ENCODE peak calls at places on chromosomes 4 and X, in eight cellular contexts. One of them, this sample, is unnamed.

GRCh38 chr4:53281438-53281837 is 84.4 kb downstream of the SCFD2 start:
- DNase-seq in SK-N-SH: no peak
- DNase-seq in HepG2: no peak
- DNase-seq in neuronal stem cell: no peak
- DNase-seq in fibroblast of lung: peak; percentile 6
- DNase-seq in IMR-90: peak; percentile 67
- DNase-seq in mammary epithelial cell: no peak
- DNase-seq in endothelial cell of umbilical vein: no peak
- DNase-seq in this sample: no peak

GRCh38 chr4:119139822-119140252 is 4.2 kb downstream of the MYOZ2 start:
- DNase-seq in SK-N-SH: no peak
- DNase-seq in HepG2: no peak
- DNase-seq in neuronal stem cell: no peak
- DNase-seq in fibroblast of lung: no peak
- DNase-seq in IMR-90: no peak
- DNase-seq in mammary epithelial cell: no peak
- DNase-seq in endothelial cell of umbilical vein: peak; percentile 68
- DNase-seq in this sample: no peak

GRCh38 chr4:108113229-108113628 is 55.5 kb downstream of the LEF1 start:
- DNase-seq in SK-N-SH: no peak
- DNase-seq in HepG2: no peak
- DNase-seq in neuronal stem cell: no peak
- DNase-seq in fibroblast of lung: no peak
- DNase-seq in IMR-90: no peak
- DNase-seq in mammary epithelial cell: no peak
- DNase-seq in endothelial cell of umbilical vein: no peak
- DNase-seq in this sample: no peak

GRCh38 chrX:124217289-124218251 is 114.9 kb upstream of the TEX13D start:
- DNase-seq in SK-N-SH: no peak
- DNase-seq in HepG2: peak; percentile 66
- DNase-seq in neuronal stem cell: peak; percentile 53
- DNase-seq in fibroblast of lung: no peak
- DNase-seq in IMR-90: no peak
- DNase-seq in mammary epithelial cell: peak; percentile 83
- DNase-seq in endothelial cell of umbilical vein: no peak
- DNase-seq in this sample: no peak

GRCh38 chrX:147763131-147763530 is 148.6 kb upstream of the FMR1 start:
- DNase-seq in SK-N-SH: no peak
- DNase-seq in HepG2: no peak
- DNase-seq in neuronal stem cell: no peak
- DNase-seq in fibroblast of lung: no peak
- DNase-seq in IMR-90: no peak
- DNase-seq in mammary epithelial cell: no peak
- DNase-seq in endothelial cell of umbilical vein: no peak
- DNase-seq in this sample: no peak

GRCh38 chr4:113327513-113327912 is 278.1 kb downstream of the ANK2 start:
- DNase-seq in SK-N-SH: no peak
- DNase-seq in HepG2: no peak
- DNase-seq in neuronal stem cell: no peak
- DNase-seq in fibroblast of lung: peak; percentile 52
- DNase-seq in IMR-90: peak; percentile 19
- DNase-seq in mammary epithelial cell: no peak
- DNase-seq in endothelial cell of umbilical vein: no peak
- DNase-seq in this sample: peak; percentile 75

GRCh38 chrX:19630776-19631707 is 115.7 kb upstream of the MAP3K15 start:
- DNase-seq in SK-N-SH: no peak
- DNase-seq in HepG2: no peak
- DNase-seq in neuronal stem cell: no peak
- DNase-seq in fibroblast of lung: no peak
- DNase-seq in IMR-90: no peak
- DNase-seq in mammary epithelial cell: no peak
- DNase-seq in endothelial cell of umbilical vein: no peak
- DNase-seq in this sample: no peak

GRCh38 chrX:56233682-56234081 is 1.5 kb downstream of the KLF8 start:
- DNase-seq in SK-N-SH: no peak
- DNase-seq in HepG2: no peak
- DNase-seq in neuronal stem cell: no peak
- DNase-seq in fibroblast of lung: peak; percentile 41
- DNase-seq in IMR-90: no peak
- DNase-seq in mammary epithelial cell: peak; percentile 81
- DNase-seq in endothelial cell of umbilical vein: no peak
- DNase-seq in this sample: peak; percentile 50

GRCh38 chr4:26175905-26176304 is 144.9 kb upstream of the RBPJ start:
- DNase-seq in SK-N-SH: no peak
- DNase-seq in HepG2: no peak
- DNase-seq in neuronal stem cell: no peak
- DNase-seq in fibroblast of lung: no peak
- DNase-seq in IMR-90: no peak
- DNase-seq in mammary epithelial cell: no peak
- DNase-seq in endothelial cell of umbilical vein: no peak
- DNase-seq in this sample: no peak

GRCh38 chr4:165621983-165622382 is 243.2 kb downstream of the CPE start:
- DNase-seq in SK-N-SH: no peak
- DNase-seq in HepG2: no peak
- DNase-seq in neuronal stem cell: no peak
- DNase-seq in fibroblast of lung: no peak
- DNase-seq in IMR-90: no peak
- DNase-seq in mammary epithelial cell: peak; percentile 40
- DNase-seq in endothelial cell of umbilical vein: peak; percentile 87
- DNase-seq in this sample: no peak

GRCh38 chr4:93237526-93237925 is 591.0 kb upstream of the ATOH1 start:
- DNase-seq in SK-N-SH: no peak
- DNase-seq in HepG2: no peak
- DNase-seq in neuronal stem cell: no peak
- DNase-seq in fibroblast of lung: no peak
- DNase-seq in IMR-90: no peak
- DNase-seq in mammary epithelial cell: no peak
- DNase-seq in endothelial cell of umbilical vein: no peak
- DNase-seq in this sample: no peak

GRCh38 chr4:102466298-102466697 is 34.9 kb upstream of the NFKB1 start:
- DNase-seq in SK-N-SH: no peak
- DNase-seq in HepG2: no peak
- DNase-seq in neuronal stem cell: no peak
- DNase-seq in fibroblast of lung: peak; percentile 5
- DNase-seq in IMR-90: peak; percentile 7
- DNase-seq in mammary epithelial cell: peak; percentile 29
- DNase-seq in endothelial cell of umbilical vein: peak; percentile 84
- DNase-seq in this sample: no peak

GRCh38 chr4:176191974-176192373 is 3.4 kb downstream of the SPATA4 start:
- DNase-seq in SK-N-SH: peak; percentile 32
- DNase-seq in HepG2: no peak
- DNase-seq in neuronal stem cell: no peak
- DNase-seq in fibroblast of lung: peak; percentile 44
- DNase-seq in IMR-90: peak; percentile 43
- DNase-seq in mammary epithelial cell: no peak
- DNase-seq in endothelial cell of umbilical vein: peak; percentile 71
- DNase-seq in this sample: no peak

GRCh38 chrX:153074262-153074899 is 2.1 kb downstream of the PNMA6A start:
- DNase-seq in SK-N-SH: peak; percentile 16
- DNase-seq in HepG2: no peak
- DNase-seq in neuronal stem cell: no peak
- DNase-seq in fibroblast of lung: no peak
- DNase-seq in IMR-90: no peak
- DNase-seq in mammary epithelial cell: no peak
- DNase-seq in endothelial cell of umbilical vein: no peak
- DNase-seq in this sample: no peak

GRCh38 chr4:184826315-184827266 is 823 bp upstream of the ACSL1 start:
- DNase-seq in SK-N-SH: no peak
- DNase-seq in HepG2: no peak
- DNase-seq in neuronal stem cell: no peak
- DNase-seq in fibroblast of lung: no peak
- DNase-seq in IMR-90: peak; percentile 16
- DNase-seq in mammary epithelial cell: no peak
- DNase-seq in endothelial cell of umbilical vein: peak; percentile 36
- DNase-seq in this sample: no peak

GRCh38 chrX:10015711-10016515 is 48.8 kb downstream of the CLDN34 start:
- DNase-seq in SK-N-SH: peak; percentile 73
- DNase-seq in HepG2: no peak
- DNase-seq in neuronal stem cell: no peak
- DNase-seq in fibroblast of lung: peak; percentile 31
- DNase-seq in IMR-90: peak; percentile 35
- DNase-seq in mammary epithelial cell: no peak
- DNase-seq in endothelial cell of umbilical vein: peak; percentile 29
- DNase-seq in this sample: peak; percentile 49

GRCh38 chr4:87543835-87544461 is 14.8 kb upstream of the SPARCL1 start:
- DNase-seq in SK-N-SH: peak; percentile 34
- DNase-seq in HepG2: peak; percentile 4
- DNase-seq in neuronal stem cell: no peak
- DNase-seq in fibroblast of lung: peak; percentile 82
- DNase-seq in IMR-90: peak; percentile 52
- DNase-seq in mammary epithelial cell: peak; percentile 49
- DNase-seq in endothelial cell of umbilical vein: peak; percentile 48
- DNase-seq in this sample: peak; percentile 61

GRCh38 chr4:180657881-180658280 is 1585.3 kb upstream of the TENM3 start:
- DNase-seq in SK-N-SH: no peak
- DNase-seq in HepG2: no peak
- DNase-seq in neuronal stem cell: no peak
- DNase-seq in fibroblast of lung: no peak
- DNase-seq in IMR-90: no peak
- DNase-seq in mammary epithelial cell: no peak
- DNase-seq in endothelial cell of umbilical vein: no peak
- DNase-seq in this sample: no peak

DNA sequence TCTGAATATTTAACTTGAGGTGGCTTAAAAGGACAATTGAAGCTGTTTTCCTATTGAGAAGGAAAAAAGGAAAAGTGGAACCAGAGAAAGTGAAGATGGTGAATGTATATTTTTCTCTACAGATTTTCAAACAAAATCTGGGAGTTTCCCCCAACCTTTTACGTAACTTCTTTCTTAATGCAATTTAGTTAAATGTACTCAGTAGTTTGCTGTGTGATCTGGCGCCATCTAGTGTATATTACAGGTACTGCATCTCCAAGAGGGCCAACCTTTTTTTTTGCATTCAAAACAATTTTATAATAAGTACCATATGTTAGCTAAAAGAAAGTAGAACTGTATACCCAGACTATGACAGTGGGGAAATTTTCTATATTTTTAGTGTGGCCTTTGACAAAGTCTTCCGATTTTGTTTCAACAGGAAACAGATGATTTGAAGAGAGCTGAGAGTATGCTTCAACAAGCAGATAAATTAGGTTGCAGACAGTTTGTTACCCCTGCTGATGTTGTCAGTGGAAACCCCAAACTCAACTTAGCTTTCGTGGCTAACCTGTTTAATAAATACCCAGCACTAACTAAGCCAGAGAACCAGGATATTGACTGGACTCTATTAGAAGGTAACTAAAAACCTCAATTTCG is 82.0 kb downstream of the PLS3 start:
- DNase-seq in SK-N-SH: peak; percentile 48
- DNase-seq in HepG2: peak; percentile 6
- DNase-seq in neuronal stem cell: peak; percentile 9
- DNase-seq in fibroblast of lung: peak; percentile 77
- DNase-seq in IMR-90: peak; percentile 77
- DNase-seq in mammary epithelial cell: peak; percentile 32
- DNase-seq in endothelial cell of umbilical vein: peak; percentile 69
- DNase-seq in this sample: peak; percentile 75
- H3K9me3 ChIP-seq in SK-N-SH: no peaks in the 10 kb centered on the region
- H3K9me3 ChIP-seq in HepG2: no peaks in the 10 kb centered on the region
- H3K9me3 ChIP-seq in neuronal stem cell: no peaks in the 10 kb centered on the region
- H3K9me3 ChIP-seq in fibroblast of lung: no peaks in the 10 kb centered on the region
- H3K9me3 ChIP-seq in IMR-90: no peaks in the 10 kb centered on the region
- H3K9me3 ChIP-seq in mammary epithelial cell: no peaks in the 10 kb centered on the region
- H3K9me3 ChIP-seq in endothelial cell of umbilical vein: no peaks in the 10 kb centered on the region
- H3K9me3 ChIP-seq in this sample: no peaks in the 10 kb centered on the region

DNA sequence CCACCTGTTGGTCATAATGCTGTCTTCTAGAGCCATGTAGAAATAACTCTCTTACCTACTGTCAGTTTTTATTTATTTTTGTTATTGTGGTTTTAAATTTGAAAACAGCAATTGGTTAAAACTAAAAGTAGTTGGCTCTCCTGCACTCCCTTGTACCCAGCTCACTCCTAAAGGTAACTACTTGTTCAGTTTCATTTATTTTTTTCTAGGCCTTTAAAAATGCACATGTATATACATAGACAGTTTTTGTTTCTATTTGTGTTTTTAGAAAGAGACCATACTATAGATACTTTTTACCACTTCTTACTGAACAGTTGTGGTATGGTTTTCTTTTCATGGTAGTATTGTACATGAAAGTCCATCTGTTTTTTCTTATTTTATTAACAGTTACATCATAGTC is 16.8 kb downstream of the SMAD1 start:
- DNase-seq in SK-N-SH: no peak
- DNase-seq in HepG2: no peak
- DNase-seq in neuronal stem cell: no peak
- DNase-seq in fibroblast of lung: no peak
- DNase-seq in IMR-90: no peak
- DNase-seq in mammary epithelial cell: no peak
- DNase-seq in endothelial cell of umbilical vein: no peak
- DNase-seq in this sample: no peak
- H3K4me2 ChIP-seq in SK-N-SH: no peak overlapping the region
- H3K4me2 ChIP-seq in HepG2: no peak overlapping the region
- H3K4me2 ChIP-seq in neuronal stem cell: no peak overlapping the region
- H3K4me2 ChIP-seq in fibroblast of lung: no peak overlapping the region
- H3K4me2 ChIP-seq in IMR-90: no peak overlapping the region
- H3K4me2 ChIP-seq in mammary epithelial cell: no peak overlapping the region
- H3K4me2 ChIP-seq in endothelial cell of umbilical vein: no peak overlapping the region
- H3K4me2 ChIP-seq in this sample: no peak overlapping the region

GRCh38 chrX:97366246-97366645 is 482.5 kb downstream of the RPA4 start:
- DNase-seq in SK-N-SH: no peak
- DNase-seq in HepG2: no peak
- DNase-seq in neuronal stem cell: no peak
- DNase-seq in fibroblast of lung: peak; percentile 3
- DNase-seq in IMR-90: no peak
- DNase-seq in mammary epithelial cell: no peak
- DNase-seq in endothelial cell of umbilical vein: no peak
- DNase-seq in this sample: no peak
- H3K4me3 ChIP-seq in SK-N-SH: no peak overlapping the region
- H3K4me3 ChIP-seq in HepG2: no peak overlapping the region
- H3K4me3 ChIP-seq in neuronal stem cell: no peak overlapping the region
- H3K4me3 ChIP-seq in fibroblast of lung: no peak overlapping the region
- H3K4me3 ChIP-seq in IMR-90: no peak overlapping the region
- H3K4me3 ChIP-seq in mammary epithelial cell: no peak overlapping the region
- H3K4me3 ChIP-seq in endothelial cell of umbilical vein: no peak overlapping the region
- H3K4me3 ChIP-seq in this sample: no peak overlapping the region

DNA sequence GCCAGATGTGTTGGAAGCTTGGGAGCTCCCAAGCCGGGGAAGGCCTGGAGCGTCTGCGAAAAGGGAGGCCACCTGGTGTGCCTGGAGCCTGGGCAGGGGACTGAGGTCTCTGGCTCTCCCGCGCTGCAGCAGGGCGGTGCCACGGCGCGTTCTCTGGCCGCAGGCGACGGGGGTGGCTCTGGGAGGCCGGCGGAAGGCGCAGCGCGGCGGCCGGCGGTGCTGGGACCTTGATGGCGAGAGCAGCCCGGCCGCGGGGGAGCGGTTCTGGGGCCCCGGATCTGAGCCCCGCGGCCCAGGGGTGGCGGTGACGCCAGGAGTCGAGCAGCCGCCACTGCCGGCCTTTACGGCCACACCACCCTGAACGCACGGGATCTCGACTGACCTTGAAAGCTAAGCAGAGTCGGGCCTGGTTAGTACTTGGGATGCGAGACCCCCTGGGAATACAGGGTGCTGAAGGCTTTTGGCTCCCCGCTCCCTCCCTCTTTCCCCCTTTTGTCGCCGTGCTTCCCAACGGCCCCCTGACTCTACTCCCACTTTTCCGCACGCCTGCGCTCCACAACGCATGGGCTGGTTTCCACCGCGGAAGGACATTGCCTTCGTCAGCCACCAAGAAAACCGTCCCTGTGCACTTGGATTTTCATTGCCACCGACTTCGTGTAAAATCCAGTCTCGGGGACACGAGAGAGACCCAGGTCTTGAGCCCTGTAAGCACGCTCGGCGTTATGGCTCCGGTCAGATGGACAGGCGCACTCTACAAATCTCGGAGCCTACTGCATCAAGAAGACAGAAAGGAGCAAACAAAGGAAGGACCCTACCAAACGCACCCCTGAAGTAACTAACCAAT is 9.5 kb downstream of the FRG2 start:
- DNase-seq in SK-N-SH: peak; percentile 52
- DNase-seq in HepG2: no peak
- DNase-seq in neuronal stem cell: no peak
- DNase-seq in fibroblast of lung: peak; percentile 12
- DNase-seq in IMR-90: no peak
- DNase-seq in mammary epithelial cell: no peak
- DNase-seq in endothelial cell of umbilical vein: no peak
- DNase-seq in this sample: peak; percentile 7
- H3K9me3 ChIP-seq in SK-N-SH: no peaks in the 10 kb centered on the region
- H3K9me3 ChIP-seq in HepG2: no peaks in the 10 kb centered on the region
- H3K9me3 ChIP-seq in neuronal stem cell: peaks cover 17% of the 10 kb centered on the region
- H3K9me3 ChIP-seq in fibroblast of lung: no peaks in the 10 kb centered on the region
- H3K9me3 ChIP-seq in IMR-90: peaks cover 4% of the 10 kb centered on the region
- H3K9me3 ChIP-seq in mammary epithelial cell: peaks cover 2% of the 10 kb centered on the region
- H3K9me3 ChIP-seq in endothelial cell of umbilical vein: no peaks in the 10 kb centered on the region
- H3K9me3 ChIP-seq in this sample: no peaks in the 10 kb centered on the region

This sample was measured in hepatocyte.